ENCODE peak calls at places on chromosomes 1 and 21, in ten cellular contexts. L is body of pancreas, I is HCT116, P is upper lobe of left lung, M is HepG2, R is K562, Z is heart left ventricle, K is GM12878, Y is right lobe of liver, X is A549. H is an unnamed sample.

GRCh38 chr1:25208127-25208526 is 24.2 kb downstream of the SYF2 start:
- ATAC-seq in L (no peak), I (no peak), P (no peak), M (no peak), R (no peak), Z (no peak), K (no peak), Y (no peak), X (no peak), H (no peak)

GRCh38 chr1:10594481-10595050 is 119.8 kb downstream of the PEX14 start:
- ATAC-seq in L (no peak), I (no peak), P (no peak), M (no peak), R (no peak), Z (peak; percentile 50), K (peak; percentile 69), Y (no peak), X (no peak), H (no peak)

GRCh38 chr1:203557958-203558760 is 64.2 kb downstream of the OPTC start:
- ATAC-seq in L (peak; percentile 54), I (no peak), P (peak; percentile 83), M (no peak), R (no peak), Z (peak; percentile 41), K (no peak), Y (no peak), X (peak; percentile 82), H (peak; percentile 89)

GRCh38 chr21:26945916-26946315 is 21.0 kb downstream of the ADAMTS5 start:
- ATAC-seq in L (no peak), I (no peak), P (peak; percentile 53), M (no peak), R (no peak), Z (peak; percentile 49), K (no peak), Y (peak; percentile 37), X (no peak), H (peak; percentile 55)

GRCh38 chr1:93353286-93353685 is 7.6 kb downstream of the DR1 start:
- ATAC-seq in L (no peak), I (no peak), P (no peak), M (no peak), R (no peak), Z (no peak), K (no peak), Y (no peak), X (no peak), H (no peak)

GRCh38 chr1:63643517-63643916 is 50.3 kb downstream of the PGM1 start:
- ATAC-seq in L (peak; percentile 13), I (no peak), P (no peak), M (no peak), R (no peak), Z (peak; percentile 79), K (no peak), Y (peak; percentile 10), X (no peak), H (no peak)

GRCh38 chr1:18166341-18166740 is 58.7 kb downstream of the IGSF21 start:
- ATAC-seq in L (no peak), I (no peak), P (no peak), M (no peak), R (no peak), Z (peak; percentile 64), K (no peak), Y (no peak), X (no peak), H (no peak)

GRCh38 chr1:203380395-203381150 is 29.7 kb upstream of the FMOD start:
- ATAC-seq in L (no peak), I (no peak), P (no peak), M (no peak), R (no peak), Z (no peak), K (peak; percentile 86), Y (no peak), X (no peak), H (no peak)

GRCh38 chr1:36157973-36158826 is 2.2 kb downstream of the MAP7D1 start:
- ATAC-seq in L (no peak), I (no peak), P (no peak), M (no peak), R (no peak), Z (no peak), K (no peak), Y (no peak), X (no peak), H (no peak)

GRCh38 chr1:230708631-230709580 is 5.0 kb downstream of the AGT start:
- ATAC-seq in L (no peak), I (peak; percentile 9), P (peak; percentile 62), M (peak; percentile 67), R (peak; percentile 84), Z (no peak), K (no peak), Y (peak; percentile 77), X (peak; percentile 25), H (peak; percentile 52)

GRCh38 chr1:4149281-4149680 is 249.2 kb upstream of the C1orf174 start:
- ATAC-seq in L (no peak), I (peak; percentile 22), P (no peak), M (no peak), R (no peak), Z (no peak), K (no peak), Y (no peak), X (no peak), H (no peak)

GRCh38 chr1:85321237-85321964 is 45.0 kb upstream of the BCL10 start:
- ATAC-seq in L (no peak), I (no peak), P (no peak), M (no peak), R (no peak), Z (no peak), K (peak; percentile 73), Y (no peak), X (no peak), H (no peak)

GRCh38 chr1:29237906-29238600 is 1.7 kb downstream of the PTPRU start:
- ATAC-seq in L (peak; percentile 15), I (peak; percentile 16), P (peak; percentile 54), M (peak; percentile 54), R (peak; percentile 14), Z (peak; percentile 5), K (no peak), Y (peak; percentile 64), X (no peak), H (peak; percentile 32)

GRCh38 chr1:229005097-229005496 is 265.8 kb upstream of the RAB4A start:
- ATAC-seq in L (no peak), I (no peak), P (no peak), M (no peak), R (no peak), Z (no peak), K (no peak), Y (no peak), X (no peak), H (no peak)

DNA sequence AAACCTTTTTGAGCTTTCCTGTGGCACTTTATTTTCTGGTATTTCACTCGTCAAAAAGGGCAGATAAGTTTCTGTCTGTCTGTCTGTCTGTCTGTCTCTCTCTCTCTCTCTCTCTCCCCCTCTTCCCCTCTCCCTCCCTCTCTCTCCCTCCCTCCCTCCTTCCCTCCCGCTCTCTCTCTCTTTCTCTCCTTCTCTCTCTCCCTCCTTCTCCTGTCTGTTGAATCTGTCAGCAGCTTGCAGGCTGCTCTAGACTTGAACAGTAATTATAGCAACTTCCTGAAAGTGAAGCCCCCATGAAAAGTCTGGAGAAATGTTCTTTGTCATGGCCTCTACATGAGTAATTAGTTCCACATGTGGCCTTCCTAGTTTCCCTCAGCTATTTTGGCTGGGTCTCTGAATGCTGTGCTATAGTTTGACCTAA is 275.2 kb upstream of the C1orf105 start:
- ATAC-seq in L (no peak), I (no peak), P (peak; percentile 42), M (no peak), R (no peak), Z (peak; percentile 51), K (no peak), Y (peak; percentile 19), X (no peak), H (peak; percentile 11)
- H3K4me3 ChIP-seq in L (no peak overlapping the region), I (no peak overlapping the region), P (no peak overlapping the region), M (no peak overlapping the region), R (no peak overlapping the region), Z (peak overlapping the region; percentile 59), K (no peak overlapping the region), Y (peak overlapping the region; percentile 34), X (no peak overlapping the region), H (peak overlapping the region; percentile 53)

GRCh38 chr21:16406355-16406754 is 676.6 kb downstream of the USP25 start:
- ATAC-seq in L (no peak), I (no peak), P (no peak), M (no peak), R (no peak), Z (no peak), K (no peak), Y (peak; percentile 27), X (no peak), H (no peak)
- TF ChIP-seq POLR2A in L (no peak), I (no peak), P (no peak), M (no peak), R (no peak), Z (no peak), K (no peak), Y (no peak), X (no peak), H (no peak)

GRCh38 chr1:60831780-60832179 is 250.6 kb upstream of the NFIA start:
- ATAC-seq in L (no peak), I (no peak), P (no peak), M (peak; percentile 66), R (no peak), Z (no peak), K (no peak), Y (peak; percentile 72), X (no peak), H (no peak)

GRCh38 chr1:60826320-60827094 is 255.9 kb upstream of the NFIA start:
- ATAC-seq in L (no peak), I (no peak), P (no peak), M (no peak), R (no peak), Z (no peak), K (no peak), Y (no peak), X (no peak), H (no peak)

GRCh38 chr1:60825593-60825992 is 256.8 kb upstream of the NFIA start:
- ATAC-seq in L (no peak), I (peak; percentile 79), P (no peak), M (no peak), R (peak; percentile 67), Z (no peak), K (no peak), Y (no peak), X (no peak), H (peak; percentile 19)

GRCh38 chr1:60832372-60832771 is 250.0 kb upstream of the NFIA start:
- ATAC-seq in L (no peak), I (no peak), P (no peak), M (no peak), R (no peak), Z (no peak), K (no peak), Y (no peak), X (no peak), H (no peak)

DNA sequence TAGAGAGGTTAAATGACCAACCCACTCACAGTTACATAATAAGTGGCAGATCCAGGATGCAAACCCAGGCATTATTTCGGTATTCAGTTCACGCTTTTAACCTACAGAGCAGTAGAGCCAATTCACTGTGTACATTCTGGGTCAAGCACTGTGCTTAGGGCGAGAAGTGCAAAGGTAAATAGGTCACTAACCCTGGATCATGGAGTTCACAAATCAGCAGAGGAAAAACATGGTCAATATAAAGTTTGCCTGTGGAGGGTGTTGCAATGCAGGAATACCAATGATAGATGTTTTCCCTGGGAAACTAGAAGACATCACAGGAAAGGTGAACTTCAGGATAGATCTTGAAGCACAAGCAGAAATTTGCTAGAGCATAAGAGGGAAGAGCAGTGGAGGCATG is 253.4 kb upstream of the NFIA start:
- ATAC-seq in L (no peak), I (no peak), P (no peak), M (peak; percentile 89), R (no peak), Z (no peak), K (no peak), Y (peak; percentile 98), X (no peak), H (no peak)
- H3K4me1 ChIP-seq in L (peaks cover 4% of the 10 kb centered on the region), I (no peaks in the 10 kb centered on the region), P (no peaks in the 10 kb centered on the region), M (peaks cover 47% of the 10 kb centered on the region), R (no peaks in the 10 kb centered on the region), Z (no peaks in the 10 kb centered on the region), K (no peaks in the 10 kb centered on the region), Y (peaks cover 32% of the 10 kb centered on the region), X (no peaks in the 10 kb centered on the region), H (no peaks in the 10 kb centered on the region)

GRCh38 chr21:38203229-38203628 is 53.6 kb upstream of the KCNJ15 start:
- ATAC-seq in L (no peak), I (no peak), P (no peak), M (no peak), R (no peak), Z (no peak), K (no peak), Y (no peak), X (no peak), H (no peak)
- H3K4me3 ChIP-seq in L (no peak overlapping the region), I (no peak overlapping the region), P (no peak overlapping the region), M (no peak overlapping the region), R (no peak overlapping the region), Z (no peak overlapping the region), K (no peak overlapping the region), Y (no peak overlapping the region), X (no peak overlapping the region), H (no peak overlapping the region)